ENCODE peak calls at places on chromosomes 1 and 21, in eight cellular contexts. H is colonic mucosa, Y is GM23248, B is lower lobe of right lung, V is lung, A is A549, S is psoas muscle, N is astrocyte. P is an unnamed sample. For H3K9me3, the result is how much of the 10 kb centered on the place peaks cover.

GRCh38 chr1:228743405-228743804 is 8.1 kb downstream of the RHOU start:
- DNase-seq in H (no peak), Y (no peak), B (no peak), V (no peak), A (no peak), S (no peak), N (no peak), P (no peak)

GRCh38 chr1:39333296-39333695 is 128.8 kb downstream of the MACF1 start:
- DNase-seq in H (no peak), Y (no peak), B (no peak), V (peak), A (no peak), S (no peak), N (no peak), P (no peak)

GRCh38 chr1:235790123-235790522 is 76.6 kb downstream of the LYST start:
- DNase-seq in H (no peak), Y (no peak), B (no peak), V (no peak), A (no peak), S (no peak), N (no peak), P (no peak)

GRCh38 chr1:86325264-86325663 is 70.9 kb downstream of the ODF2L start:
- DNase-seq in H (no peak), Y (no peak), B (no peak), V (no peak), A (no peak), S (no peak), N (no peak), P (no peak)

GRCh38 chr1:67144696-67145095 is 9.9 kb upstream of the C1orf141 start:
- DNase-seq in H (no peak), Y (peak), B (no peak), V (no peak), A (no peak), S (no peak), N (no peak), P (no peak)

GRCh38 chr1:109312978-109313775 is 6.4 kb upstream of the MYBPHL start:
- DNase-seq in H (no peak), Y (no peak), B (no peak), V (no peak), A (no peak), S (peak), N (no peak), P (no peak)

GRCh38 chr1:186849824-186850223 is 21.1 kb downstream of the PLA2G4A start:
- DNase-seq in H (no peak), Y (no peak), B (no peak), V (no peak), A (no peak), S (no peak), N (no peak), P (no peak)

GRCh38 chr1:182783068-182783467 is 6.5 kb upstream of the NPL start:
- DNase-seq in H (no peak), Y (no peak), B (no peak), V (no peak), A (no peak), S (no peak), N (no peak), P (no peak)

GRCh38 chr1:115199416-115200132 is 110.3 kb upstream of the TSPAN2 start:
- DNase-seq in H (no peak), Y (no peak), B (no peak), V (no peak), A (no peak), S (no peak), N (no peak), P (no peak)

GRCh38 chr1:6970256-6970655 is 185.0 kb downstream of the CAMTA1 start:
- DNase-seq in H (no peak), Y (no peak), B (no peak), V (no peak), A (no peak), S (no peak), N (no peak), P (no peak)

GRCh38 chr21:41692216-41692615 is 74.6 kb downstream of the RIPK4 start:
- DNase-seq in H (no peak), Y (no peak), B (no peak), V (no peak), A (no peak), S (no peak), N (no peak), P (no peak)

GRCh38 chr1:224851210-224851849 is 78.1 kb upstream of the DNAH14 start:
- DNase-seq in H (peak), Y (peak), B (peak), V (peak), A (peak), S (peak), N (peak), P (peak)

GRCh38 chr1:179728266-179728665 is 14.8 kb upstream of the FAM163A start:
- DNase-seq in H (no peak), Y (peak), B (no peak), V (no peak), A (no peak), S (no peak), N (no peak), P (no peak)

GRCh38 chr1:950268-950667 is 8.8 kb downstream of the NOC2L start:
- DNase-seq in H (no peak), Y (no peak), B (no peak), V (no peak), A (no peak), S (no peak), N (no peak), P (no peak)

GRCh38 chr1:109273570-109274288 is 9.2 kb downstream of the PSRC1 start:
- DNase-seq in H (no peak), Y (no peak), B (peak), V (no peak), A (no peak), S (peak), N (no peak), P (no peak)

GRCh38 chr1:93080424-93080823 is 1.3 kb downstream of the MTF2 start:
- DNase-seq in H (no peak), Y (peak), B (no peak), V (no peak), A (peak), S (no peak), N (peak), P (no peak)

GRCh38 chr1:233788687-233789086 is 115.8 kb upstream of the SLC35F3 start:
- DNase-seq in H (no peak), Y (no peak), B (no peak), V (no peak), A (no peak), S (no peak), N (no peak), P (no peak)

GRCh38 chr1:19035356-19036048 is 79.0 kb upstream of the IFFO2 start:
- DNase-seq in H (no peak), Y (no peak), B (peak), V (no peak), A (no peak), S (no peak), N (no peak), P (no peak)

GRCh38 chr1:201346337-201346939 is 31.0 kb downstream of the TNNT2 start:
- DNase-seq in H (peak), Y (peak), B (peak), V (peak), A (peak), S (no peak), N (peak), P (peak)

GRCh38 chr1:100284591-100284990 is 18.6 kb downstream of the RTCA start:
- DNase-seq in H (no peak), Y (no peak), B (no peak), V (no peak), A (no peak), S (no peak), N (no peak), P (no peak)

GRCh38 chr1:67166196-67166595 is at the start of gene IL23R:
- DNase-seq in H (no peak), Y (no peak), B (no peak), V (no peak), A (no peak), S (no peak), N (no peak), P (no peak)

GRCh38 chr1:998905-999796 is 746 bp downstream of the HES4 start:
- DNase-seq in H (peak), Y (peak), B (peak), V (no peak), A (no peak), S (peak), N (no peak), P (peak)

GRCh38 chr1:79355073-79355472 is 348.5 kb upstream of the ADGRL4 start:
- DNase-seq in H (no peak), Y (peak), B (no peak), V (no peak), A (no peak), S (no peak), N (peak), P (no peak)

GRCh38 chr1:234582626-234583354 is 27.2 kb downstream of the IRF2BP2 start:
- DNase-seq in H (no peak), Y (no peak), B (no peak), V (no peak), A (no peak), S (peak), N (no peak), P (peak)

GRCh38 chr1:32249831-32250525 is 1.1 kb upstream of the LCK start:
- DNase-seq in H (peak), Y (no peak), B (no peak), V (no peak), A (no peak), S (peak), N (no peak), P (no peak)

GRCh38 chr1:2193514-2194251 is 889 bp downstream of the FAAP20 start:
- DNase-seq in H (no peak), Y (no peak), B (no peak), V (no peak), A (no peak), S (no peak), N (no peak), P (no peak)

GRCh38 chr1:12629521-12629956 is 11.5 kb upstream of the DHRS3 start:
- DNase-seq in H (no peak), Y (no peak), B (no peak), V (no peak), A (no peak), S (peak), N (no peak), P (no peak)

GRCh38 chr1:12568009-12568767 is 49.8 kb downstream of the DHRS3 start:
- DNase-seq in H (no peak), Y (no peak), B (no peak), V (no peak), A (no peak), S (peak), N (no peak), P (no peak)

GRCh38 chr1:147723691-147724323 is 36.6 kb downstream of the GJA5 start:
- DNase-seq in H (peak), Y (peak), B (peak), V (peak), A (peak), S (no peak), N (no peak), P (no peak)

GRCh38 chr1:205477121-205477758 is 21.4 kb upstream of the BLACAT1 start:
- DNase-seq in H (no peak), Y (no peak), B (no peak), V (no peak), A (no peak), S (no peak), N (no peak), P (no peak)

GRCh38 chr1:240491156-240491555 is 120.8 kb downstream of the GREM2 start:
- DNase-seq in H (no peak), Y (no peak), B (no peak), V (no peak), A (peak), S (no peak), N (peak), P (peak)

GRCh38 chr1:16286122-16286521 is 49.1 kb upstream of the CPLANE2 start:
- DNase-seq in H (no peak), Y (peak), B (no peak), V (no peak), A (no peak), S (no peak), N (no peak), P (no peak)

GRCh38 chr1:177983824-177984528 is 14.1 kb upstream of the SEC16B start:
- DNase-seq in H (peak), Y (peak), B (no peak), V (no peak), A (peak), S (peak), N (peak), P (peak)

GRCh38 chr21:39593522-39593921 is 19.2 kb upstream of the B3GALT5 start:
- DNase-seq in H (no peak), Y (no peak), B (no peak), V (no peak), A (no peak), S (no peak), N (no peak), P (no peak)

GRCh38 chr21:29571949-29572348 is 273.2 kb downstream of the BACH1 start:
- DNase-seq in H (no peak), Y (no peak), B (no peak), V (no peak), A (no peak), S (no peak), N (no peak), P (no peak)

GRCh38 chr1:206912445-206913095 is 9.2 kb downstream of the FCMR start:
- DNase-seq in H (peak), Y (peak), B (peak), V (peak), A (peak), S (peak), N (peak), P (peak)

GRCh38 chr1:224510880-224511645 is 76.5 kb upstream of the WDR26 start:
- DNase-seq in H (no peak), Y (peak), B (no peak), V (no peak), A (no peak), S (no peak), N (peak), P (peak)

GRCh38 chr1:52182874-52183400 is 41.0 kb downstream of the ZFYVE9 start:
- DNase-seq in H (no peak), Y (no peak), B (no peak), V (no peak), A (no peak), S (no peak), N (no peak), P (no peak)

GRCh38 chr1:52179073-52179472 is 37.2 kb downstream of the ZFYVE9 start:
- DNase-seq in H (no peak), Y (no peak), B (no peak), V (no peak), A (peak), S (no peak), N (no peak), P (no peak)

DNA sequence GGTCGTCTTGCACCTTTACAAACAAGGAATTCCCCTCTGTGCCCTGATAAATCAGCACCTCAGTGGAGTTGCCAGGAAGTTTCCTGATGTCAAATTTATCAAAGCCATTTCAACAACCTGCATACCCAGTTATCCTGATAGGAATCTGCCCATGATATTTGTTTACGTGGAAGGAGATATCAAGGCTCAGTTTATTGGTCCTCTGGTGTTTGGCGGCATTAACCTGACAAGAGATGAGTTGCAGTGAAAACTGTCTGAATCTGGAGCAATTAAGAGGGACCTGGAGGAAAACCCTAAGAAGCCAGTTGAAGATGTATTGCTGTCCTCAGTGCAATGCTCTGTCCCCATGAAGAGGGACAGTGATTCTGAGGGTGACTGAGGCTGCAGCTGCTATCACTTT is 38.3 kb downstream of the ZFYVE9 start:
- DNase-seq in H (no peak), Y (no peak), B (no peak), V (no peak), A (no peak), S (no peak), N (no peak), P (no peak)
- H3K9me3 ChIP-seq in H (under half), Y (under half), B (under half), V (under half), A (under half), S (under half), N (under half), P (under half)

GRCh38 chr1:35530168-35530567 is 27.0 kb downstream of the KIAA0319L start:
- DNase-seq in H (no peak), Y (no peak), B (no peak), V (no peak), A (no peak), S (no peak), N (no peak), P (no peak)

GRCh38 chr1:35530946-35531345 is 26.3 kb downstream of the KIAA0319L start:
- DNase-seq in H (no peak), Y (no peak), B (no peak), V (no peak), A (no peak), S (no peak), N (no peak), P (no peak)

GRCh38 chr1:35532497-35533226 is 24.5 kb downstream of the KIAA0319L start:
- DNase-seq in H (no peak), Y (peak), B (no peak), V (no peak), A (no peak), S (no peak), N (peak), P (no peak)

GRCh38 chr1:35533596-35533995 is 23.6 kb downstream of the KIAA0319L start:
- DNase-seq in H (no peak), Y (no peak), B (no peak), V (no peak), A (no peak), S (no peak), N (no peak), P (no peak)

GRCh38 chr1:35531368-35531767 is 25.8 kb downstream of the KIAA0319L start:
- DNase-seq in H (no peak), Y (no peak), B (no peak), V (no peak), A (no peak), S (no peak), N (no peak), P (no peak)
- H3K9me3 ChIP-seq in H (under half), Y (under half), B (under half), V (under half), A (under half), S (under half), N (under half), P (under half)

DNA sequence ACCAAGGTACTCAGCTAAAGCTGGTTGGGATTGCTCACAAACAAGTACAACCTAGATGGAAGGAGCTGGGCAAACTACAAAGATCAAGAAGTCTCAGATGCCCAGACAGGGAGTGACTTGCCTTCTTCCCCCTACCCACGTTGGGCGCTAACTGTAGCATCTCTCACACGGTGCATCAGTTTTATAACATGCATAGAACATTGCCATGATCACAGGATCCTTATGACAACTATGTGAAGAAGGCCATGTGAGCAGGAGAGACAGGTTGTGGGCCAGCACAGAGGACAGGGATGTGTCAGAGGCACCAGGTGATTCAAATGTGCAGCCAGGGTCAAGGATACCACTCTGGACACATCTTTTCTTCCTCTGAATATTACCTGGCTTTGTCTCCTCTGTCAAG is 28.3 kb upstream of the CYP4B1 start:
- DNase-seq in H (no peak), Y (no peak), B (no peak), V (no peak), A (no peak), S (no peak), N (no peak), P (no peak)
- H3K9me3 ChIP-seq in H (under half), Y (under half), B (under half), V (under half), A (under half), S (under half), N (under half), P (under half)

GRCh38 chr21:22201669-22202068 is 1203.5 kb downstream of the NCAM2 start:
- DNase-seq in H (no peak), Y (no peak), B (no peak), V (no peak), A (no peak), S (no peak), N (no peak), P (no peak)

GRCh38 chr21:22200378-22201092 is 1202.3 kb downstream of the NCAM2 start:
- DNase-seq in H (no peak), Y (no peak), B (no peak), V (no peak), A (no peak), S (no peak), N (no peak), P (no peak)

GRCh38 chr21:22201142-22201541 is 1202.9 kb downstream of the NCAM2 start:
- DNase-seq in H (no peak), Y (no peak), B (no peak), V (no peak), A (no peak), S (no peak), N (no peak), P (no peak)
- H3K9me3 ChIP-seq in H (under half), Y (under half), B (under half), V (under half), A (under half), S (under half), N (under half), P (under half)

GRCh38 chr1:88923224-88923623 is 31.9 kb upstream of the GTF2B start:
- DNase-seq in H (no peak), Y (no peak), B (no peak), V (no peak), A (no peak), S (no peak), N (no peak), P (no peak)

GRCh38 chr1:88916883-88917282 is 25.5 kb upstream of the GTF2B start:
- DNase-seq in H (no peak), Y (no peak), B (no peak), V (no peak), A (no peak), S (no peak), N (no peak), P (no peak)

GRCh38 chr1:88917321-88918025 is 26.1 kb upstream of the GTF2B start:
- DNase-seq in H (no peak), Y (peak), B (no peak), V (no peak), A (no peak), S (no peak), N (no peak), P (no peak)

GRCh38 chr1:88922214-88922613 is 30.8 kb upstream of the GTF2B start:
- DNase-seq in H (no peak), Y (no peak), B (no peak), V (no peak), A (no peak), S (no peak), N (no peak), P (no peak)

GRCh38 chr1:88920845-88921244 is 29.5 kb upstream of the GTF2B start:
- DNase-seq in H (no peak), Y (no peak), B (no peak), V (no peak), A (no peak), S (no peak), N (no peak), P (no peak)
- H3K9me3 ChIP-seq in H (under half), Y (under half), B (under half), V (under half), A (under half), S (under half), N (under half), P (under half)

P was measured in SJSA1.